ENCODE peak calls at places on chromosomes 3 and 15, in seven cellular contexts. F, S, T, E, Z, C and J are unnamed samples.
A peak's percentile ranks its signal among the peaks of the same experiment; 100 is the strongest.

GRCh38 chr3:9416139-9416780 is 18.8 kb downstream of the SETD5 start:
- DNase-seq in T (no peak), C (no peak), E (no peak), S (no peak), Z (no peak), F (no peak), J (peak; percentile 16)

GRCh38 chr15:65192016-65192415 is 6.9 kb upstream of the CLPX start:
- DNase-seq in T (peak; percentile 49), Z (no peak), C (no peak), F (no peak), S (no peak), E (peak; percentile 9), J (peak; percentile 25)

GRCh38 chr3:142315083-142315482 is 89.7 kb upstream of the GK5 start:
- DNase-seq in F (no peak), Z (peak; percentile 79), E (no peak), C (peak; percentile 68), S (no peak), T (no peak), J (peak; percentile 19)

GRCh38 chr3:124923833-124924232 is 10.7 kb downstream of the MUC13 start:
- DNase-seq in S (no peak), Z (no peak), C (no peak), F (no peak), T (no peak), E (no peak), J (no peak)

GRCh38 chr3:11780341-11780740 is 66.3 kb downstream of the TAMM41 start:
- DNase-seq in F (no peak), C (no peak), E (no peak), S (no peak), Z (no peak), T (no peak), J (no peak)

GRCh38 chr3:182913889-182914288 is 66.4 kb downstream of the DCUN1D1 start:
- DNase-seq in T (no peak), E (no peak), C (no peak), S (no peak), Z (no peak), F (no peak), J (no peak)

GRCh38 chr3:7977245-7978103 is 524.1 kb upstream of the LMCD1 start:
- DNase-seq in S (no peak), Z (no peak), F (no peak), T (no peak), C (peak; percentile 19), E (no peak), J (no peak)

GRCh38 chr3:178072931-178073330 is 463.3 kb upstream of the KCNMB2 start:
- DNase-seq in F (peak; percentile 49), C (no peak), E (no peak), Z (no peak), S (no peak), T (no peak), J (no peak)

GRCh38 chr3:25293736-25294135 is 134.3 kb upstream of the RARB start:
- DNase-seq in C (no peak), Z (peak; percentile 10), T (peak; percentile 7), F (no peak), S (no peak), E (no peak), J (no peak)

GRCh38 chr3:101189786-101190185 is 130.6 kb downstream of the IMPG2 start:
- DNase-seq in E (no peak), S (no peak), Z (no peak), C (no peak), F (no peak), T (no peak), J (peak; percentile 16)

GRCh38 chr3:132545471-132545870 is 51.6 kb upstream of the ACKR4 start:
- DNase-seq in T (no peak), C (no peak), E (no peak), S (no peak), Z (no peak), F (no peak), J (peak; percentile 23)